ENCODE peak calls at places on chromosomes 16 and 17, in nine cellular contexts. N is cardiac fibroblast, E is fibroblast of pulmonary artery, F is AG09309, O is tibial nerve, B is AG04450, V is upper lobe of right lung, S is PC-9, P is psoas muscle. A is an unnamed sample.

GRCh38 chr17:76444518-76445311 is 8.2 kb downstream of the UBE2O start:
- DNase-seq in O (no peak), N (no peak), P (no peak), V (no peak), E (peak), F (no peak), B (no peak), S (no peak), A (no peak)

GRCh38 chr16:17887963-17888362 is 417.2 kb upstream of the XYLT1 start:
- DNase-seq in P (no peak), N (no peak), S (no peak), E (no peak), V (no peak), O (no peak), F (no peak), B (no peak), A (no peak)

GRCh38 chr16:30166202-30166902 is 17.1 kb upstream of the CORO1A start:
- DNase-seq in F (no peak), S (no peak), O (no peak), E (no peak), N (no peak), V (no peak), B (no peak), P (no peak), A (no peak)

GRCh38 chr16:17101646-17102045 is 369.1 kb downstream of the XYLT1 start:
- DNase-seq in P (no peak), O (no peak), E (no peak), F (no peak), S (no peak), N (no peak), V (no peak), B (no peak), A (no peak)

GRCh38 chr17:21303441-21304065 is 19.0 kb downstream of the MAP2K3 start:
- DNase-seq in V (peak), F (no peak), S (no peak), P (peak), O (no peak), E (no peak), B (no peak), N (no peak), A (no peak)

GRCh38 chr16:3295783-3296182 is 9.4 kb downstream of the TIGD7 start:
- DNase-seq in S (no peak), F (no peak), B (no peak), O (no peak), P (no peak), V (no peak), N (no peak), E (no peak), A (no peak)

GRCh38 chr17:10292057-10292931 is 80.5 kb downstream of the MYH13 start:
- DNase-seq in S (no peak), F (peak), B (no peak), N (peak), V (no peak), E (peak), O (no peak), P (peak), A (no peak)

GRCh38 chr17:9218911-9219310 is 197.6 kb downstream of the NTN1 start:
- DNase-seq in P (no peak), O (no peak), S (no peak), V (no peak), E (peak), B (no peak), F (no peak), N (peak), A (no peak)

GRCh38 chr16:86375370-86375769 is 135.0 kb upstream of the FOXF1 start:
- DNase-seq in S (no peak), P (no peak), E (peak), N (peak), B (peak), F (no peak), O (no peak), V (no peak), A (no peak)

GRCh38 chr17:37750768-37751466 is 6.1 kb upstream of the HNF1B start:
- DNase-seq in E (no peak), F (no peak), V (no peak), P (no peak), N (no peak), S (no peak), B (no peak), O (no peak), A (no peak)

GRCh38 chr16:87471278-87472141 is 21.3 kb downstream of the ZCCHC14 start:
- DNase-seq in S (no peak), E (no peak), P (no peak), F (no peak), B (no peak), V (no peak), N (no peak), O (no peak), A (no peak)

GRCh38 chr17:13428611-13429042 is 173.1 kb downstream of the HS3ST3A1 start:
- DNase-seq in F (peak), V (no peak), O (no peak), N (no peak), P (no peak), E (no peak), S (no peak), B (no peak), A (no peak)

GRCh38 chr17:41772218-41772585 is 14.3 kb downstream of the JUP start:
- DNase-seq in F (no peak), N (no peak), P (no peak), E (no peak), B (no peak), S (peak), O (no peak), V (peak), A (no peak)

GRCh38 chr17:46943511-46944393 is 20.8 kb downstream of the GOSR2 start:
- DNase-seq in S (peak), O (peak), E (peak), N (peak), V (no peak), B (no peak), P (no peak), F (no peak), A (no peak)

GRCh38 chr17:75406222-75406615 is 741 bp upstream of the GRB2 start:
- DNase-seq in V (no peak), E (no peak), O (no peak), P (no peak), F (no peak), B (no peak), N (peak), S (no peak), A (no peak)

GRCh38 chr17:28406478-28406824 is 439 bp upstream of the SLC46A1 start:
- DNase-seq in P (no peak), S (no peak), N (no peak), B (no peak), E (no peak), V (peak), F (no peak), O (no peak), A (no peak)

GRCh38 chr17:15377608-15378007 is 36.2 kb upstream of the TEKT3 start:
- DNase-seq in F (peak), O (no peak), V (no peak), S (no peak), B (peak), E (peak), N (peak), P (no peak), A (peak)

GRCh38 chr17:57553991-57554825 is 190.9 kb downstream of the CCDC182 start:
- DNase-seq in B (no peak), P (no peak), F (no peak), S (no peak), N (peak), O (no peak), E (peak), V (no peak), A (no peak)

GRCh38 chr17:77571562-77571981 is 386.9 kb upstream of the TNRC6C start:
- DNase-seq in O (no peak), B (no peak), S (no peak), V (peak), F (no peak), P (no peak), N (peak), E (peak), A (no peak)

GRCh38 chr16:24036614-24037013 is 200.8 kb downstream of the PRKCB start:
- DNase-seq in N (peak), S (peak), B (no peak), E (peak), V (no peak), O (peak), P (no peak), F (peak), A (peak)

GRCh38 chr16:83351846-83352245 is 455.9 kb upstream of the HSBP1 start:
- DNase-seq in N (peak), B (no peak), P (no peak), F (peak), O (no peak), S (no peak), E (peak), V (no peak), A (no peak)

GRCh38 chr17:66087073-66087472 is 104.9 kb downstream of the CEP112 start:
- DNase-seq in S (no peak), B (no peak), N (peak), E (peak), O (no peak), P (no peak), F (peak), V (no peak), A (no peak)

GRCh38 chr17:31405941-31406371 is 14.5 kb downstream of the RAB11FIP4 start:
- DNase-seq in B (no peak), F (no peak), N (no peak), V (peak), E (no peak), O (no peak), S (no peak), P (no peak), A (no peak)

GRCh38 chr17:79561486-79562116 is 49.2 kb downstream of the RBFOX3 start:
- DNase-seq in P (no peak), V (no peak), B (no peak), N (no peak), S (no peak), F (no peak), O (no peak), E (no peak), A (no peak)

GRCh38 chr17:21458036-21458435 is 81.9 kb downstream of the KCNJ12 start:
- DNase-seq in O (no peak), S (no peak), E (no peak), N (no peak), P (no peak), V (no peak), B (no peak), F (no peak), A (no peak)

GRCh38 chr17:44900894-44901293 is 1.6 kb upstream of the EFTUD2 start:
- DNase-seq in O (no peak), N (peak), F (peak), E (peak), V (no peak), S (no peak), B (peak), P (no peak), A (peak)

GRCh38 chr16:52383071-52383470 is 163.9 kb downstream of the TOX3 start:
- DNase-seq in O (no peak), E (no peak), P (no peak), B (no peak), F (no peak), N (no peak), V (no peak), S (no peak), A (no peak)

GRCh38 chr16:49649013-49649785 is 206.7 kb downstream of the ZNF423 start:
- DNase-seq in N (peak), S (no peak), P (no peak), F (no peak), E (peak), B (no peak), O (no peak), V (no peak), A (peak)

GRCh38 chr17:8372422-8372821 is 4.1 kb downstream of the KRABD2 start:
- DNase-seq in E (no peak), B (no peak), O (no peak), V (no peak), S (peak), N (no peak), F (no peak), P (no peak), A (no peak)

GRCh38 chr16:84137287-84137686 is 7.7 kb downstream of the HSDL1 start:
- DNase-seq in E (no peak), N (no peak), O (no peak), S (no peak), P (no peak), V (no peak), F (no peak), B (no peak), A (no peak)

GRCh38 chr16:59192551-59193199 is 458.6 kb upstream of the GOT2 start:
- DNase-seq in V (no peak), B (no peak), S (peak), N (no peak), O (peak), P (no peak), E (peak), F (no peak), A (no peak)

GRCh38 chr17:39628655-39629493 is 2.1 kb downstream of the PPP1R1B start:
- DNase-seq in P (no peak), F (no peak), O (no peak), V (peak), E (no peak), S (no peak), B (no peak), N (no peak), A (no peak)

GRCh38 chr16:81711609-81712329 is 67.3 kb upstream of the PLCG2 start:
- DNase-seq in P (no peak), E (peak), O (no peak), N (peak), V (no peak), F (peak), B (peak), S (peak), A (peak)

GRCh38 chr16:2450535-2450934 is 9.4 kb upstream of the TEDC2 start:
- DNase-seq in P (no peak), B (no peak), V (no peak), O (no peak), F (no peak), E (no peak), S (no peak), N (no peak), A (no peak)

GRCh38 chr17:67365762-67366192 is 600 bp downstream of the PSMD12 start:
- DNase-seq in N (peak), S (peak), E (peak), V (no peak), O (no peak), B (no peak), P (no peak), F (no peak), A (no peak)

GRCh38 chr17:63015824-63016223 is 49.8 kb downstream of the TANC2 start:
- DNase-seq in N (no peak), B (no peak), V (no peak), P (no peak), S (no peak), O (no peak), E (no peak), F (no peak), A (no peak)

GRCh38 chr17:42521036-42521435 is 15.0 kb upstream of the NAGLU start:
- DNase-seq in P (no peak), V (no peak), S (no peak), E (no peak), F (no peak), B (no peak), N (no peak), O (no peak), A (no peak)

GRCh38 chr16:76193851-76194620 is 83.2 kb upstream of the CNTNAP4 start:
- DNase-seq in F (no peak), P (no peak), N (no peak), E (no peak), B (no peak), O (no peak), V (no peak), S (no peak), A (no peak)

GRCh38 chr17:15485045-15485444 is 17.6 kb upstream of the CDRT4 start:
- DNase-seq in B (no peak), F (no peak), O (no peak), N (no peak), E (no peak), V (no peak), P (no peak), S (no peak), A (no peak)

DNA sequence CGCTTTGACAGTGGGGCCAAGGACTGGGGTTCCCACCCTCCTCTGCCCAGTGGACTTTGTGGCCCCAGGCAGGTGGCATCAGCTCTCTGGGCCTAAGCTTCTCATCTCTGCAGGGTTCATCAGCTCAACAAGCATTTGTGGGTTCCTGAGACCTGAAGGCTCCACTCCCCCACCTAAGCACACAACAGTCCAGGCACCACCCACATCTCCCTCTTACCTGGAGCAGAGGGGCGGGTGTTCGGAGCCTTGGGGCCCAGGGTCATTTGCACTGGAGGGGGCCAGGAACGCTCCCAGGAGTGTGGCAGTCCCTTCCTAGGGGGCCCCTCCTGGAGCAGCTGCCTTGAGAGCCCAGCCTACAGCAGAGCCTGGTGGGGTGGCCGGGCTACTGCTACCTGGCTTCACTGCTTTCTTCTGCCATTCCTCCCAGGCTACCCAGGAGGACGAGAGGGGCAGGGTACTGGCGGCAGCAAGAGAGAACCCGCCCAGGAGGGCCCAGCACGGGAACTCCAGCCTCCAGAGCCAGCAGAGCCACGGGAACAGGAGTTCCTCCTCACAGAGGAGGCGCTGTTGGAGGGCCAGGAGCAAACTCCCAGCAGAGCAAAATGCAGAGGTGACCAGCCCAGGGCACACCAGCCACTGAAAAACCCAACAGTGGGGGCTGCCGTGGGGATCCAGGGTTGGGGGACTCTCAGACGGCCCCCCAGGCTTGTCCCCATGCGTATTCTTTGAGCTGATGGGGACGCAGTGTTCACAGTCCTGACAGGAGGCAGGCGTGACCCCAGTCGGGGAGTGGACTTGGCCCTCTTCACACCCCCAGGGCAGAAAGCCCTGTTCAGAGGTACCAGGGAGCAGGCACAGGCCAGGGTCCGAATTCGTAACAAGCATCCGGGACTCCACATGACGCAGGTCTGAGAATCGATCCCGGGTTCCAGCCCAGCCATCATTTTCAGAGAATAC is 35.1 kb upstream of the SLC38A10 start:
- DNase-seq in B (no peak), O (no peak), F (no peak), S (peak), P (no peak), N (no peak), V (peak), E (no peak), A (no peak)
- TF ChIP-seq CTCF in B (no peak), O (no peak), F (no peak), S (no peak), P (peak), N (no peak), V (no peak), E (no peak), A (no peak)

GRCh38 chr16:68564367-68564985 is 25.4 kb downstream of the ZFP90 start:
- DNase-seq in E (peak), F (no peak), N (peak), V (no peak), P (no peak), O (no peak), B (no peak), S (no peak), A (no peak)

GRCh38 chr16:68563631-68564366 is 24.7 kb downstream of the ZFP90 start:
- DNase-seq in V (no peak), B (no peak), S (no peak), N (no peak), F (no peak), O (no peak), E (no peak), P (no peak), A (no peak)
- H3K4me3 ChIP-seq in V (no peak), B (no peak), S (no peak), N (no peak), F (no peak), O (no peak), E (no peak), P (no peak), A (no peak)

GRCh38 chr17:5115673-5116651 is at the start of gene USP6:
- DNase-seq in O (no peak), F (no peak), V (peak), B (no peak), N (no peak), E (no peak), P (no peak), S (no peak), A (no peak)

GRCh38 chr17:5111402-5112204 is at the start of gene ZNF232:
- DNase-seq in E (peak), B (peak), S (peak), P (peak), O (peak), F (peak), N (peak), V (peak), A (peak)

DNA sequence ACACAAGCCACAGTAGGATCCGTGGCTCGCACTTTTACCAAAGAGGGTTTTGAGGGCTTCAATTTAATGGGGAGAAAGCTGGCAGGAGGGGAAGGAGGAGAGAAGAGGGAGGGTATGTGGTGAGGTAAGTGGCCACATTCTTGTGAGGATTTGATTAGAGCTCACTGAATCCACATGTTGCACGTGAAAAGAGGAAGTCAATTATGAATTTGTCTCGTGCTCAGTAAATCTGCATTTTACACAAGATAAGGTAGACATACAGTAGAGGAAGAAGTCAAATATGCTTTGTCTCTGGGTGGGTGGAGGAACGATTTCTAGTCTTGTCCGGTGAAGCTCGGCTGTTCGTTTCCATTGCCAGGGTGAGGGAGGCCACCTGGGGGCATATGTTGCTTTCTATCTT is 862 bp downstream of the ZNF232 start:
- DNase-seq in S (no peak), E (no peak), O (no peak), P (no peak), V (no peak), B (no peak), N (no peak), F (no peak), A (no peak)
- TF ChIP-seq CTCF in S (no peak), E (no peak), O (no peak), P (no peak), V (no peak), B (no peak), N (no peak), F (no peak), A (no peak)

DNA sequence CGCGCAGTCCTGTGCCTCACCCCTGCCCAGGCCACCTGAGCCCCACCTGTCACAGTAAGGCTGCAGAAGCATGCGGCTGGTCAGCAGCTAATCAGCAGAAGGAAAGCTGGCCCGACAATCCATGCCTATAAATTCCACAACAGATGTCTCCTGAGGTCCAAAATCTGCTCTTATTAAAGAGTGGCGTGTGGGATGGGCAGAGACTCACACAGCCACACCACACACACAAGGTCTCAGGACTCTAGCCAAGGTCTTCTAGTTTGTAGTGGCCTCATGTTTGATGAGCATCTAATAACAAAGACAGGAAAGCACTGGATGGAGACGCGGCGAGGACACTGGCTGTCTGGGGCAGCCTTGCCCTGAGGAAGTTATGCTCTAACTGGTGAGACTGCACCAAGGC is 55.9 kb downstream of the ANKRD11 start:
- DNase-seq in S (no peak), P (no peak), N (no peak), E (no peak), F (no peak), B (no peak), V (no peak), O (no peak), A (no peak)
- H3K4me3 ChIP-seq in S (no peak), P (no peak), N (no peak), E (no peak), F (no peak), B (no peak), V (no peak), O (no peak), A (no peak)

A was measured in astrocyte of the cerebellum.